ENCODE peak calls at places on chromosome 22, in six cellular contexts. H is pancreas; S is GM23338; A is neural progenitor cell; U is lower lobe of right lung; K is CD8-positive, alpha-beta memory T cell. R is an unnamed sample. For H3K27me3, the result is how much of the 10 kb centered on the place peaks cover.

GRCh38 chr22:30636226-30637077 is 871 bp downstream of the SLC35E4 start:
- DNase-seq in H (peak), S (peak), A (peak), U (peak), K (no peak), R (peak)

GRCh38 chr22:37454857-37455686 is 27.8 kb upstream of the ELFN2 start:
- DNase-seq in H (no peak), S (no peak), A (no peak), U (peak), K (no peak), R (no peak)

GRCh38 chr22:21641417-21641794 is 696 bp upstream of the SDF2L1 start:
- DNase-seq in H (peak), S (peak), A (peak), U (peak), K (no peak), R (no peak)

GRCh38 chr22:23137905-23138520 is 3.8 kb downstream of the RSPH14 start:
- DNase-seq in H (no peak), S (no peak), A (no peak), U (no peak), K (peak), R (no peak)

GRCh38 chr22:35452351-35452781 is 52.4 kb downstream of the MCM5 start:
- DNase-seq in H (no peak), S (no peak), A (no peak), U (peak), K (no peak), R (no peak)

GRCh38 chr22:23467721-23468294 is 112.3 kb downstream of the IGLL1 start:
- DNase-seq in H (no peak), S (no peak), A (no peak), U (no peak), K (no peak), R (no peak)

GRCh38 chr22:37557321-37558001 is 2.8 kb upstream of the CDC42EP1 start:
- DNase-seq in H (peak), S (no peak), A (no peak), U (no peak), K (no peak), R (no peak)

GRCh38 chr22:27489265-27489675 is 312.3 kb downstream of the MN1 start:
- DNase-seq in H (peak), S (no peak), A (no peak), U (no peak), K (no peak), R (peak)

GRCh38 chr22:30239421-30240405 is 6.8 kb downstream of the LIF start:
- DNase-seq in H (no peak), S (no peak), A (no peak), U (no peak), K (no peak), R (no peak)

GRCh38 chr22:29883045-29883830 is at the start of gene MTMR3:
- DNase-seq in H (peak), S (peak), A (peak), U (peak), K (peak), R (peak)

GRCh38 chr22:24416095-24416494 is 11.3 kb upstream of the ADORA2A start:
- DNase-seq in H (peak), S (no peak), A (no peak), U (no peak), K (peak), R (peak)

GRCh38 chr22:30810105-30810504 is 115.4 kb downstream of the OSBP2 start:
- DNase-seq in H (no peak), S (no peak), A (no peak), U (no peak), K (no peak), R (no peak)

GRCh38 chr22:30877662-30878515 is 90.7 kb downstream of the MORC2 start:
- DNase-seq in H (no peak), S (no peak), A (no peak), U (peak), K (no peak), R (peak)

GRCh38 chr22:23696326-23696851 is 5.6 kb downstream of the RGL4 start:
- DNase-seq in H (no peak), S (no peak), A (no peak), U (peak), K (peak), R (peak)

GRCh38 chr22:36032611-36033010 is 4.0 kb upstream of the RBFOX2 start:
- DNase-seq in H (no peak), S (no peak), A (no peak), U (no peak), K (no peak), R (no peak)

GRCh38 chr22:17634696-17635095 is 3.9 kb upstream of the BCL2L13 start:
- DNase-seq in H (no peak), S (no peak), A (no peak), U (no peak), K (no peak), R (no peak)

GRCh38 chr22:23847991-23848864 is 9.4 kb upstream of the DERL3 start:
- DNase-seq in H (no peak), S (peak), A (peak), U (no peak), K (peak), R (peak)

GRCh38 chr22:41699264-41700104 is at the start of gene MEI1:
- DNase-seq in H (peak), S (peak), A (peak), U (peak), K (peak), R (peak)

GRCh38 chr22:36110306-36110791 is 50.2 kb downstream of the APOL3 start:
- DNase-seq in H (no peak), S (peak), A (no peak), U (no peak), K (no peak), R (no peak)

GRCh38 chr22:26673485-26673884 is 16.1 kb downstream of the MIAT start:
- DNase-seq in H (no peak), S (no peak), A (no peak), U (no peak), K (no peak), R (no peak)

GRCh38 chr22:30396871-30397655 is at the start of gene SEC14L2:
- DNase-seq in H (peak), S (peak), A (peak), U (peak), K (peak), R (no peak)

GRCh38 chr22:41106122-41106968 is 14.0 kb downstream of the EP300 start:
- DNase-seq in H (no peak), S (no peak), A (no peak), U (no peak), K (no peak), R (no peak)

GRCh38 chr22:26322179-26322905 is 106.7 kb upstream of the ASPHD2 start:
- DNase-seq in H (no peak), S (no peak), A (no peak), U (no peak), K (no peak), R (no peak)

GRCh38 chr22:39665229-39665628 is 94.7 kb downstream of the CACNA1I start:
- DNase-seq in H (no peak), S (peak), A (peak), U (no peak), K (no peak), R (no peak)

GRCh38 chr22:39666926-39667325 is 96.4 kb downstream of the CACNA1I start:
- DNase-seq in H (no peak), S (peak), A (no peak), U (no peak), K (no peak), R (no peak)

GRCh38 chr22:39665661-39666431 is 95.3 kb downstream of the CACNA1I start:
- DNase-seq in H (no peak), S (no peak), A (no peak), U (no peak), K (no peak), R (no peak)

GRCh38 chr22:39664485-39665200 is 94.1 kb downstream of the CACNA1I start:
- DNase-seq in H (no peak), S (peak), A (peak), U (no peak), K (peak), R (no peak)

DNA sequence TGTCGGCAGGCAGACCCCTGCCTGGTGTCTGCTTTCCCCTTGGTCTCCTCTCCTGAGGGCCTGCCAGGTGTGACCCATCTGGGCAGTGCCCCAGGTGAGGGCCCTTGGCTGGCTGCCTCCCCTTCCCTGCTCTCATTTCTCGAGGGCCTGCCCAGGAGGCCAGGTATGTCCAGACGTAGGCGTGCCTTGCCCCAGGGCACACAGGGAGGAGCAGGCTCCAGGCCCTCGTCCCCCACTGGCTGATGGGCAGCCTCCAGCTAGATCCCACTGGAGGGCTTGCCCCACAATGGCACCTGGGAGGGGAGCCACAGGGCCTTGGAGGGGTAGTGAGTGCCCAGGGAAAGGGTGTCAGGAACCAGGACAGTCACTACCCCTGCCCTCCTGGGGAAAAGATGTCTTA is 95.9 kb downstream of the CACNA1I start:
- DNase-seq in H (no peak), S (no peak), A (no peak), U (no peak), K (no peak), R (no peak)
- H3K27me3 ChIP-seq in H (under half), S (under half), A (under half), U (half or more), K (under half), R (half or more)

GRCh38 chr22:19679476-19680099 is 34.7 kb upstream of the SEPTIN5 start:
- DNase-seq in H (no peak), S (peak), A (peak), U (peak), K (peak), R (peak)
- H3K27me3 ChIP-seq in H (under half), S (under half), A (under half), U (under half), K (under half), R (under half)

GRCh38 chr22:45974498-45974897 is 2.5 kb downstream of the WNT7B start:
- DNase-seq in H (no peak), S (no peak), A (no peak), U (no peak), K (no peak), R (no peak)

GRCh38 chr22:45970709-45971388 is 6.1 kb downstream of the WNT7B start:
- DNase-seq in H (no peak), S (peak), A (peak), U (no peak), K (no peak), R (no peak)

GRCh38 chr22:45971389-45972028 is 5.5 kb downstream of the WNT7B start:
- DNase-seq in H (no peak), S (peak), A (peak), U (no peak), K (no peak), R (no peak)

GRCh38 chr22:45972868-45973212 is 4.1 kb downstream of the WNT7B start:
- DNase-seq in H (no peak), S (no peak), A (no peak), U (no peak), K (no peak), R (no peak)

DNA sequence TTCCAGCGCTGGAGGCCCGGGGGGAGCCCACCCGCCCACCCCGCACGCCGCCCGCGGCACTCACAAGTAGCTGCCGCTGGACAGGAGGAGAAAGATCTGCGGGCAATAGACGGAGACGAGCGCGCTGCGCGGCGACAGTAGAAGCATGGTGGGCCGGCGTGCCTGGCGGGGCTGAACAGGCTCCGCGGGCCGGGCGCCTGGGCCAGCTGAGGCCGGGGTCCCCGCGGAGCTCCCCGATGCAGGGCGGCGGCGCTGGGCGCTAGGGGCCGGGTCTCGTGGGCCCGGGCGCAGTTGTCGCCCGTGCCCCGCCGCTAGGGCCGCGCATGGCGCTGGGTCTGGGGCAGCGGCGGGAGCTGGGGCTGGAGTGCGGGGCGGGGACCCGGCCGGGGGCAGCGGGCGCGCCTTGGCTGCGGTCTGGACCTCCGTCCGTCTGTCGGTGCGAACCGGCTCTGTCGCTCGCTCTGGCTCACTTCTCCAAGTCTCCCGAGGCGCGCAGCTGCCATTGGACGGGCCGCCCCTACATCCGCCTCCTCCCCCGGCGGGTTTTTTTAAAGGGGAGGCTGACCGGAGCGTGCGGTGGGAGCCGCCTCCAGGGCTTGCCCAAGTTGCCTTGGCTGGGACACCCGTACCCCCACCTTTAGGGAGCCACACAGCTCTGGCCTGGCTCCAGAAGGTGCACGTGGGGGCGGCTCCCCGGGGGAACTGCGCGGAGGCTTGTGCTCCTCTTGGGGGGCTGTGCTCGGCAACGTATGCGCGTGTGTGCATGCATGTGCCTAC is 4.7 kb downstream of the WNT7B start:
- DNase-seq in H (no peak), S (peak), A (peak), U (no peak), K (no peak), R (no peak)
- H3K27me3 ChIP-seq in H (under half), S (half or more), A (half or more), U (half or more), K (under half), R (half or more)

DNA sequence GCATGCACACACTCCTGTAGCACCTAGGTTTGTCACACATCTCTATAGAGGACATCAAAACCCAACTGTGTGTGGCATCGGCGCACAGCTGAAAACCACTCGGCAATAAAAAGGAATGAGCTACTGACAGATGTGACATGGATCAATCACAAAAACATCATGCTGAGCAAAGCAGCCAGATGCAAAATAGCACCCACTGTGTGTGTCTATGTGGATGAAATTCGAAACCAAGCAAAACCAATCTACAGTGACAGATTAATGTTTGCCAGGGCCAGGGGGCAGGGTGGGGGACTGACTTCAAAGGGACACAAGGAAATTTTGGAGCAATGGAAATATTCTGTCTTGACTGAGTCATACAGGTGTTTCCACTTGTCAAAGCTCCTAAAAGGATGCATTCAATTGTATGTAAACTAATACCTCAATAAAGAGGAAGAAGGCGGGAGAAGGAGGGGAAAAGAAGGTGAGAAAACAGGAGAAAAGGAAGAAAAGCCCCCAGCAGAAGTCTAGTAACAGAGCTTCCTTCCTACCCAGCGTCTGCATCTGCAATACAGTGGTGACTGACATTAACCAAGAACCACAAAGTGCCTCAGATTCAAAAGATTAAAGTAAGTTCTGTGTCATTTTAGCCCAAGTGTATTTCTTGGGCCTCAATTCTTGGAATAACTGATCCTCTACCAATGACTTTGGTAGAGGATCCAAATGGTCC is 49.8 kb downstream of the PACSIN2 start:
- DNase-seq in H (no peak), S (no peak), A (no peak), U (no peak), K (no peak), R (no peak)
- H3K27me3 ChIP-seq in H (under half), S (under half), A (under half), U (under half), K (under half), R (under half)

GRCh38 chr22:38830026-38830844 is 13.6 kb downstream of the NPTXR start:
- DNase-seq in H (no peak), S (no peak), A (no peak), U (peak), K (no peak), R (no peak)

GRCh38 chr22:38833061-38833460 is 10.8 kb downstream of the NPTXR start:
- DNase-seq in H (no peak), S (no peak), A (no peak), U (peak), K (no peak), R (peak)

GRCh38 chr22:38830845-38831108 is 13.1 kb downstream of the NPTXR start:
- DNase-seq in H (no peak), S (no peak), A (no peak), U (no peak), K (no peak), R (no peak)

GRCh38 chr22:38832005-38832978 is 11.5 kb downstream of the NPTXR start:
- DNase-seq in H (no peak), S (no peak), A (no peak), U (peak), K (no peak), R (peak)

DNA sequence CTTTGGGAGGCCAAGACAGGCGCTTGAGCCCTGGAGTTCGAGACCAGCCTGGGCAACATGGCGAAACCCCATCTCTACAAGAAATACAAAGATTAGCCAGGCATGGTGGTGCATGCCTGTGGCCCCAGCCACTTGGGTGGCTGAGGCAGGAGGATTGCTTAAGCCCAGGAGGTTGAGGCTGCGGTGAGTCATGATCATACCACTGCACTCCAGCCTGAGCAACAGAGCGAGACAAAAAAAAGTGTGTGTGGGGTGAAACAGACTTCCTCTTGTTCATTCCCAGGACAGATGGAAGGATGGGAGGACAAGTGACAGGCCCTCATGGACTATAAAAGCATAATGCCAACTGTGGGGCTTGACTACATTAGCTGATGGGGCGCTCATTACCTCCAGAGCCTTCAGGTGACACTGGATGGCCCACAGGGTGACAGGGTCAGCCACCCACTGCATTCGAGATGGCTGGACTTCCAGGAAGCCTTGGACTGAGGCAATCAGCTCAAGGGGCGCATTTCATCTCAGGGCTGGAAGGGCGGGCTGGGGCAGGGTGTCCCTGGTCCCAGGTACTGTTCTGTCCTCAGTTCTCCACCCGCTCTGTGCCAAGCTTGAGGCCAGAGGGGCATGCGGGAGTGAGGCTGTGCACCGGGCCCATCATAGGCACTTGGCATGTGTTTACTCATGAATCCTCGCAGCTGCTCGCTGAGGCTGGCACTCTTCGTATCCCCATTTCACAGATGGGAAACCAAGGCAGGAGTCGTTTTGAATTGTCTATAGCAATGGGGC is 12.5 kb downstream of the NPTXR start:
- DNase-seq in H (no peak), S (no peak), A (no peak), U (peak), K (no peak), R (peak)
- H3K27me3 ChIP-seq in H (under half), S (under half), A (under half), U (under half), K (under half), R (under half)

GRCh38 chr22:28670153-28670552 is 9.5 kb downstream of the TTC28 start:
- DNase-seq in H (no peak), S (no peak), A (no peak), U (no peak), K (no peak), R (no peak)
- H3K27me3 ChIP-seq in H (under half), S (under half), A (under half), U (under half), K (under half), R (under half)

DNA sequence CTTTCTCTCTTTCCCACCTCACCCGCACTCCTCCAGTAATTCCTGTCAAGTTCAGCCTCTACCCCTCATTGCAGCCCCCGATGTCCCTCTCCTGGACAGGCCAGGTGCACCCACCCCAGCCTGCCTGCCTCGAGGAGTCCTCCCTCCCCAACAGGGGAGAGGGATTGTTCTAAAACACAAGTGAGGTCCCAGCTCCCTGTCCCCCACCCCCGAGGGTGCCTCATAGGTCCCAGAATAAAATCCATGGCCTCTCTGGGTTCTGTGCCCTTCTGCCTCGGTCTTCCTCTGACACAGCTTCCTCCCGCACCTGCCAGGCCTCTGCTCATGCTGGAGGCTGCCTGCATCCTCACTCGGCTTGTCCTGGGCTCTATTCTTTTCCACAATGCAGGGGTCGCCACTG is 720.1 kb downstream of the BRD1 start:
- DNase-seq in H (no peak), S (no peak), A (no peak), U (no peak), K (no peak), R (no peak)
- H3K27me3 ChIP-seq in H (under half), S (under half), A (under half), U (under half), K (under half), R (under half)